ENCODE peak calls at places on chromosomes 6 and 20, in seven cellular contexts. O is uterus, R is cardiac muscle cell, C is A549, X is mucosa of descending colon, A is heart right ventricle, V is kidney. B is an unnamed sample. For H3K4me1, the result is how much of the 10 kb centered on the place peaks cover.

GRCh38 chr6:28218312-28219248 is 6.5 kb upstream of the ZSCAN9 start:
- DNase-seq in O (peak), R (peak), C (peak), X (peak), A (peak), V (peak), B (peak)

GRCh38 chr6:6699741-6700367 is 111.3 kb downstream of the LY86 start:
- DNase-seq in O (peak), R (peak), C (peak), X (peak), A (peak), V (peak), B (peak)

GRCh38 chr6:75206338-75207210 is 721 bp upstream of the COL12A1 start:
- DNase-seq in O (peak), R (peak), C (no peak), X (no peak), A (peak), V (peak), B (no peak)

GRCh38 chr6:33663028-33663427 is 41.9 kb downstream of the ITPR3 start:
- DNase-seq in O (no peak), R (no peak), C (no peak), X (no peak), A (no peak), V (no peak), B (no peak)

GRCh38 chr20:40689100-40689942 is at the start of gene MAFB:
- DNase-seq in O (peak), R (peak), C (peak), X (peak), A (peak), V (peak), B (peak)

GRCh38 chr6:18883851-18884250 is 496.7 kb downstream of the RNF144B start:
- DNase-seq in O (no peak), R (no peak), C (no peak), X (no peak), A (no peak), V (no peak), B (no peak)

GRCh38 chr6:134637282-134637681 is 312.6 kb downstream of the ALDH8A1 start:
- DNase-seq in O (no peak), R (no peak), C (no peak), X (no peak), A (no peak), V (no peak), B (no peak)

GRCh38 chr6:154882107-154882506 is 113.0 kb upstream of the TIAM2 start:
- DNase-seq in O (no peak), R (no peak), C (no peak), X (no peak), A (no peak), V (no peak), B (no peak)

GRCh38 chr20:2643708-2644107 is 8.7 kb upstream of the NOP56 start:
- DNase-seq in O (no peak), R (no peak), C (no peak), X (no peak), A (no peak), V (no peak), B (no peak)

GRCh38 chr6:119669228-119669627 is 319.7 kb upstream of the MAN1A1 start:
- DNase-seq in O (no peak), R (no peak), C (no peak), X (no peak), A (no peak), V (no peak), B (no peak)

GRCh38 chr6:105784179-105784578 is 302.0 kb upstream of the PRDM1 start:
- DNase-seq in O (no peak), R (no peak), C (no peak), X (no peak), A (no peak), V (no peak), B (no peak)

GRCh38 chr6:88633782-88634181 is 329.6 kb downstream of the RNGTT start:
- DNase-seq in O (no peak), R (no peak), C (no peak), X (no peak), A (no peak), V (no peak), B (no peak)

GRCh38 chr20:4545526-4545925 is 176.2 kb upstream of the PRND start:
- DNase-seq in O (no peak), R (peak), C (no peak), X (no peak), A (no peak), V (no peak), B (no peak)

DNA sequence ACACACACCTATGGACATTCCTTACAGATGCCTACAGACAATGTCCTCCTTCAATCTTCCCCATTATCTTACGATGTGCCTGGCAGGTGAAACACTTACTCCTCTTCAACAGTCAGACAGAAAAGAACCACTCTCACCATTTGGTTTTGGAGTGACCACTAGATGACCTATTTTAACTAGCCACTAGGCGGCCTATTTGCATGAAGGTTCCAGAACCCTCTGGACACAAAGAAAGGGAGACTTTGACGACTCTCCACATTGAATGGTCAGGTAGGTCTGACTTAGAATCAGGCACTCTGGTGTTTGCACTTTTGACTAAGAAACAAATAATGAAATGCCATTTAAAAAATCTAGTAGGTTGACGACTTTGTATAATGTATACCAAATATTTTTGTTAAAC is 42.0 kb downstream of the PNLDC1 start:
- DNase-seq in O (no peak), R (peak), C (peak), X (no peak), A (no peak), V (no peak), B (no peak)
- TF ChIP-seq CTCF in O (no peak), R (peak), C (peak), X (no peak), A (peak), V (no peak), B (no peak)

DNA sequence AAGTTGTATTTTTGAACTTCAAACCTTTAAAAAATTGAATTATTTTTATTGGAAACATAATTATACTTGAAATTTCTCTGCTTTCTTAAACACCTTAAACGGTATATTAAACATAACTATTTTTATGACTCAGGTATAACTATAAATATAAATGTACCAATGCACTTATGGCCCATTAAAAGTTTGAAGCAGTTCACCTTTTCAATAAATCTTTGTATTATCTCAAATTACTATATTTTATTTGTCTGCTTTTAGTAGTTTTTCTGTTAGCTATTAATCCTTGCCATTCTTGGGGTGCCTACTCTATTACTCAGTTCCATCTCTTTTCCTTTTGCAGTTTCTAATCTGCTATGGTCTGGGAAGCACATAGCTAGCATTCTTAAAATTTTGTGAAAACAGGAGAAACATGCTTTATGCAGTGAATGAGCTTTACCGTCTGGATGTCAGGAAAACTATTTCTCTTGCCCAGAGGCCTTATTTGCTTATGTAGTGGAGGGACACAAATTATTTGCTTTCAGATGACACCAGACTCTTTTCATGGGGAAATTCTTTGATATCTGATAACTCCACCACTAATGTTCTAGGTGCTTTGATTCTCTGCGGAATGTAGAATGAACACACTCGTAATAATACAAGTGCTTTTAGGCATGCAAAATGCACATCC is 378.9 kb upstream of the CITED2 start:
- DNase-seq in O (no peak), R (peak), C (no peak), X (no peak), A (no peak), V (no peak), B (no peak)
- H3K4me1 ChIP-seq in O (under half), R (under half), C (under half), X (under half), A (under half), V (under half), B (under half)

GRCh38 chr6:123546537-123546936 is 90.2 kb downstream of the TRDN start:
- DNase-seq in O (no peak), R (no peak), C (no peak), X (no peak), A (no peak), V (no peak), B (no peak)
- TF ChIP-seq CTCF in O (no peak), R (no peak), C (no peak), X (no peak), A (no peak), V (no peak), B (no peak)

GRCh38 chr20:62029296-62029695 is 36.4 kb downstream of the TAF4 start:
- DNase-seq in O (no peak), R (no peak), C (no peak), X (no peak), A (no peak), V (peak), B (no peak)
- H3K4me1 ChIP-seq in O (under half), R (under half), C (under half), X (under half), A (under half), V (under half), B (under half)

GRCh38 chr6:5152417-5152816 is 67.3 kb downstream of the PPP1R3G start:
- DNase-seq in O (no peak), R (no peak), C (no peak), X (no peak), A (no peak), V (no peak), B (no peak)
- TF ChIP-seq CTCF in O (no peak), R (no peak), C (no peak), X (no peak), A (no peak), V (no peak), B (no peak)